ENCODE peak calls at places on chromosomes 12 and 14, in ten cellular contexts. Z is breast epithelium, N is Panc1, K is upper lobe of left lung, Y is K562, R is SK-N-SH, V is HepG2, T is esophagus muscularis mucosa, X is HCT116, F is stomach. H is an unnamed sample.

GRCh38 chr12:75101805-75102204 is 107.8 kb downstream of the KCNC2 start:
- DNase-seq in Z (no peak), N (no peak), K (no peak), Y (no peak), R (no peak), V (no peak), T (no peak), X (no peak), F (no peak), H (no peak)

GRCh38 chr14:44379292-44379977 is 127.6 kb downstream of the FSCB start:
- DNase-seq in Z (no peak), N (no peak), K (no peak), Y (no peak), R (no peak), V (no peak), T (no peak), X (no peak), F (no peak), H (no peak)

GRCh38 chr14:38761033-38761432 is 342.0 kb downstream of the SEC23A start:
- DNase-seq in Z (no peak), N (no peak), K (no peak), Y (no peak), R (no peak), V (no peak), T (no peak), X (no peak), F (no peak), H (no peak)

GRCh38 chr12:8048906-8049305 is 16.4 kb downstream of the FOXJ2 start:
- DNase-seq in Z (no peak), N (no peak), K (no peak), Y (no peak), R (no peak), V (no peak), T (no peak), X (no peak), F (no peak), H (no peak)

GRCh38 chr12:117188961-117189724 is 1.1 kb downstream of the FBXO21 start:
- DNase-seq in Z (no peak), N (no peak), K (no peak), Y (no peak), R (no peak), V (no peak), T (no peak), X (no peak), F (no peak), H (no peak)

GRCh38 chr12:3869860-3870259 is 3.3 kb downstream of the PARP11 start:
- DNase-seq in Z (no peak), N (no peak), K (no peak), Y (no peak), R (no peak), V (no peak), T (no peak), X (no peak), F (no peak), H (no peak)

GRCh38 chr14:99755068-99755405 is 38.2 kb upstream of the EML1 start:
- DNase-seq in Z (no peak), N (no peak), K (peak; percentile 47), Y (no peak), R (no peak), V (no peak), T (no peak), X (no peak), F (no peak), H (no peak)

GRCh38 chr14:55301722-55302121 is 30.5 kb downstream of the FBXO34 start:
- DNase-seq in Z (no peak), N (no peak), K (no peak), Y (peak; percentile 24), R (peak; percentile 31), V (peak; percentile 28), T (no peak), X (no peak), F (no peak), H (no peak)

GRCh38 chr12:95763809-95764253 is 26.7 kb downstream of the NTN4 start:
- DNase-seq in Z (no peak), N (peak; percentile 82), K (no peak), Y (no peak), R (no peak), V (peak; percentile 48), T (no peak), X (peak; percentile 52), F (no peak), H (no peak)

GRCh38 chr14:105203057-105203494 is 22.0 kb upstream of the NUDT14 start:
- DNase-seq in Z (peak; percentile 86), N (peak; percentile 7), K (peak; percentile 97), Y (peak; percentile 69), R (peak; percentile 93), V (no peak), T (no peak), X (no peak), F (peak; percentile 85), H (peak; percentile 87)

GRCh38 chr12:131494141-131494733 is 216.7 kb upstream of the SFSWAP start:
- DNase-seq in Z (no peak), N (no peak), K (peak; percentile 73), Y (no peak), R (no peak), V (no peak), T (no peak), X (no peak), F (no peak), H (no peak)

GRCh38 chr12:104248444-104248843 is 32.9 kb downstream of the TXNRD1 start:
- DNase-seq in Z (no peak), N (no peak), K (no peak), Y (no peak), R (no peak), V (no peak), T (peak; percentile 7), X (no peak), F (no peak), H (no peak)

GRCh38 chr14:63652406-63652805 is 10.7 kb upstream of the WDR89 start:
- DNase-seq in Z (no peak), N (no peak), K (no peak), Y (no peak), R (no peak), V (no peak), T (no peak), X (no peak), F (no peak), H (no peak)

GRCh38 chr14:102893452-102893851 is 29.0 kb upstream of the AMN start:
- DNase-seq in Z (no peak), N (no peak), K (no peak), Y (no peak), R (no peak), V (no peak), T (no peak), X (no peak), F (peak; percentile 36), H (peak; percentile 94)

GRCh38 chr12:80269953-80270552 is 170.7 kb downstream of the OTOGL start:
- DNase-seq in Z (no peak), N (peak; percentile 24), K (no peak), Y (peak; percentile 7), R (peak; percentile 10), V (peak; percentile 24), T (no peak), X (peak; percentile 23), F (no peak), H (no peak)

GRCh38 chr12:124827588-124828184 is 36.0 kb downstream of the SCARB1 start:
- DNase-seq in Z (no peak), N (no peak), K (no peak), Y (no peak), R (no peak), V (no peak), T (no peak), X (no peak), F (no peak), H (no peak)

GRCh38 chr14:91454580-91454979 is 37.0 kb upstream of the CCDC88C start:
- DNase-seq in Z (no peak), N (no peak), K (no peak), Y (no peak), R (no peak), V (no peak), T (no peak), X (no peak), F (no peak), H (no peak)
- H3K4me3 ChIP-seq in Z (no peak overlapping the region), N (no peak overlapping the region), K (no peak overlapping the region), Y (no peak overlapping the region), R (no peak overlapping the region), V (no peak overlapping the region), T (no peak overlapping the region), X (no peak overlapping the region), F (no peak overlapping the region), H (no peak overlapping the region)

GRCh38 chr12:64749466-64750202 is 9.6 kb downstream of the GNS start:
- DNase-seq in Z (no peak), N (no peak), K (no peak), Y (no peak), R (no peak), V (no peak), T (no peak), X (no peak), F (no peak), H (no peak)
- TF ChIP-seq POLR2AphosphoS5 in Z (no peak), N (no peak), K (no peak), Y (no peak), R (no peak), V (no peak), T (no peak), X (no peak), F (no peak), H (no peak)

GRCh38 chr14:106294324-106294723 is 767.9 kb downstream of the TMEM121 start:
- DNase-seq in Z (no peak), N (no peak), K (no peak), Y (no peak), R (no peak), V (no peak), T (no peak), X (no peak), F (no peak), H (no peak)

GRCh38 chr14:106286697-106287290 is 760.4 kb downstream of the TMEM121 start:
- DNase-seq in Z (no peak), N (no peak), K (peak; percentile 73), Y (peak; percentile 41), R (peak; percentile 73), V (no peak), T (no peak), X (no peak), F (no peak), H (no peak)

GRCh38 chr14:106287506-106287905 is 761.1 kb downstream of the TMEM121 start:
- DNase-seq in Z (no peak), N (no peak), K (peak; percentile 56), Y (no peak), R (peak; percentile 57), V (no peak), T (no peak), X (no peak), F (no peak), H (no peak)

DNA sequence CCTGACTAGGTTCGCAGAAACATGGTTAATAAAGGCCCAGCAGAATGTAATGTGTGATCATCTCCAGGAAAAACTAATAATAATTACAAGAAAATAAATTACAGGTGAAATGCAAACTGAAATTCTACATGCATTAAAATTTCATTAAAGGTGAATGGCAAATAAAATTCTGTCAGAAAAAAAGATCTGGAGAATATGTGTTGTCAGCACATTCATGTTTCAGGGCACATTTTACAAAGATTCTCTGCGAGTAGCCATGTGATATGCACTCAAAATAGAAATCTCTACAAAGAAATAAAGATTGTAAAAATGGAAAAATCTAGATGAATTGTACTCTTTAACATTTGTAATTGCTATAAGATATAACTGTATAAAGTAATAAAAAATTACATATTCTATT is 765.2 kb downstream of the TMEM121 start:
- DNase-seq in Z (no peak), N (no peak), K (no peak), Y (no peak), R (no peak), V (no peak), T (no peak), X (no peak), F (no peak), H (no peak)
- H3K9me3 ChIP-seq in Z (no peaks in the 10 kb centered on the region), N (no peaks in the 10 kb centered on the region), K (no peaks in the 10 kb centered on the region), Y (no peaks in the 10 kb centered on the region), R (no peaks in the 10 kb centered on the region), V (no peaks in the 10 kb centered on the region), T (no peaks in the 10 kb centered on the region), X (no peaks in the 10 kb centered on the region), F (peaks cover 5% of the 10 kb centered on the region), H (no peaks in the 10 kb centered on the region)

GRCh38 chr14:74941676-74942097 is 13.7 kb downstream of the PGF start:
- DNase-seq in Z (no peak), N (no peak), K (no peak), Y (peak; percentile 41), R (no peak), V (no peak), T (no peak), X (no peak), F (no peak), H (peak; percentile 84)
- H3K4me3 ChIP-seq in Z (no peak overlapping the region), N (no peak overlapping the region), K (peak overlapping the region; percentile 29), Y (no peak overlapping the region), R (no peak overlapping the region), V (no peak overlapping the region), T (no peak overlapping the region), X (no peak overlapping the region), F (no peak overlapping the region), H (no peak overlapping the region)

H was measured in sigmoid colon.